ENCODE peak calls at places on chromosomes 3 and 15, in ten cellular contexts. H, C, I, W, O, G, F, L, K and Y are unnamed samples.

GRCh38 chr15:73926191-73927002 is at the start of gene LOXL1:
- DNase-seq in L (no peak), H (peak; percentile 71), I (no peak), F (peak; percentile 80), K (peak; percentile 70), C (peak; percentile 98), O (peak; percentile 92), G (no peak), W (peak; percentile 58), Y (peak; percentile 86)

GRCh38 chr3:182524711-182525401 is 268.4 kb upstream of the ATP11B start:
- DNase-seq in I (no peak), F (no peak), W (no peak), C (no peak), O (no peak), G (no peak), H (no peak), L (no peak), K (no peak), Y (no peak)

GRCh38 chr3:197792019-197792647 is 1.1 kb downstream of the LRCH3 start:
- DNase-seq in I (no peak), W (no peak), H (no peak), K (no peak), L (no peak), O (peak; percentile 23), G (no peak), C (peak; percentile 61), F (no peak), Y (peak; percentile 39)

GRCh38 chr15:96416934-96417759 is 86.6 kb downstream of the NR2F2 start:
- DNase-seq in F (no peak), W (no peak), L (no peak), O (peak; percentile 12), G (no peak), K (peak; percentile 60), H (no peak), I (no peak), C (peak; percentile 40), Y (peak; percentile 16)

GRCh38 chr3:6860911-6861330 is at the start of gene GRM7:
- DNase-seq in H (no peak), I (no peak), C (no peak), F (no peak), K (no peak), O (no peak), L (peak; percentile 0), W (no peak), G (no peak), Y (no peak)

GRCh38 chr15:69325456-69325971 is 26.8 kb downstream of the PAQR5 start:
- DNase-seq in L (no peak), H (no peak), O (no peak), K (no peak), G (no peak), F (no peak), W (no peak), I (no peak), C (no peak), Y (no peak)

GRCh38 chr3:15601046-15601398 is 347 bp downstream of the HACL1 start:
- DNase-seq in K (no peak), H (no peak), L (no peak), O (peak; percentile 12), I (peak; percentile 3), F (no peak), W (no peak), G (no peak), C (no peak), Y (no peak)

GRCh38 chr3:185361920-185362319 is 1.0 kb upstream of the MAP3K13 start:
- DNase-seq in C (peak; percentile 72), I (no peak), W (no peak), H (no peak), F (no peak), G (no peak), L (no peak), O (peak; percentile 85), K (no peak), Y (peak; percentile 8)

GRCh38 chr15:95669146-95669922 is 661.2 kb upstream of the NR2F2 start:
- DNase-seq in K (no peak), H (no peak), I (no peak), L (no peak), G (no peak), W (no peak), F (no peak), O (peak; percentile 52), C (peak; percentile 18), Y (peak; percentile 53)

GRCh38 chr3:125481786-125482185 is 38.2 kb downstream of the SNX4 start:
- DNase-seq in W (no peak), H (no peak), G (no peak), K (no peak), C (peak; percentile 4), O (peak; percentile 4), I (no peak), L (no peak), F (no peak), Y (no peak)

GRCh38 chr15:74530771-74531143 is 10.3 kb upstream of the ARID3B start:
- DNase-seq in I (no peak), C (no peak), F (no peak), W (no peak), G (no peak), H (no peak), O (no peak), K (no peak), L (no peak), Y (no peak)